ENCODE peak calls at places on chromosome 18, in eight cellular contexts. C is SK-N-SH, G is H9, A is IMR-90, B is colonic mucosa, U is HepG2, D is GM23248, H is K562. T is an unnamed sample.

GRCh38 chr18:8389391-8390340 is 219.6 kb upstream of the RAB12 start:
- DNase-seq in C (peak), G (peak), A (peak), B (peak), U (peak), D (peak), H (peak), T (peak)

GRCh38 chr18:75268206-75268605 is 57.6 kb downstream of the TSHZ1 start:
- DNase-seq in C (no peak), G (no peak), A (no peak), B (no peak), U (no peak), D (no peak), H (no peak), T (no peak)

GRCh38 chr18:74368901-74369705 is 53.5 kb downstream of the C18orf63 start:
- DNase-seq in C (no peak), G (no peak), A (no peak), B (peak), U (peak), D (no peak), H (no peak), T (no peak)

GRCh38 chr18:69948919-69949537 is 1.4 kb upstream of the CD226 start:
- DNase-seq in C (no peak), G (no peak), A (peak), B (peak), U (no peak), D (no peak), H (no peak), T (no peak)

GRCh38 chr18:10032331-10032979 is 118.6 kb downstream of the VAPA start:
- DNase-seq in C (peak), G (peak), A (no peak), B (no peak), U (no peak), D (no peak), H (no peak), T (no peak)

GRCh38 chr18:10497350-10497749 is 28.5 kb upstream of the NAPG start:
- DNase-seq in C (no peak), G (no peak), A (no peak), B (no peak), U (no peak), D (peak), H (no peak), T (no peak)

GRCh38 chr18:27750014-27750413 is 426.9 kb downstream of the CDH2 start:
- DNase-seq in C (peak), G (peak), A (peak), B (peak), U (peak), D (peak), H (no peak), T (peak)

GRCh38 chr18:9017170-9017899 is 85.2 kb upstream of the NDUFV2 start:
- DNase-seq in C (peak), G (no peak), A (peak), B (peak), U (peak), D (peak), H (peak), T (peak)

GRCh38 chr18:47901624-47902362 is 28.7 kb downstream of the SMAD2 start:
- DNase-seq in C (no peak), G (no peak), A (no peak), B (no peak), U (no peak), D (no peak), H (no peak), T (no peak)

GRCh38 chr18:47898696-47899095 is 31.8 kb downstream of the SMAD2 start:
- DNase-seq in C (no peak), G (no peak), A (no peak), B (no peak), U (peak), D (no peak), H (no peak), T (peak)

GRCh38 chr18:47895565-47896250 is 34.8 kb downstream of the SMAD2 start:
- DNase-seq in C (no peak), G (no peak), A (no peak), B (no peak), U (peak), D (no peak), H (no peak), T (no peak)

GRCh38 chr18:47898055-47898454 is 32.4 kb downstream of the SMAD2 start:
- DNase-seq in C (no peak), G (no peak), A (no peak), B (no peak), U (no peak), D (peak), H (no peak), T (no peak)

GRCh38 chr18:47899107-47899840 is 31.2 kb downstream of the SMAD2 start:
- DNase-seq in C (no peak), G (no peak), A (peak), B (no peak), U (no peak), D (no peak), H (no peak), T (no peak)
- H3K9ac ChIP-seq in C (no peak), G (peak), A (no peak), B (no peak), U (no peak), D (no peak), H (no peak), T (no peak)

DNA sequence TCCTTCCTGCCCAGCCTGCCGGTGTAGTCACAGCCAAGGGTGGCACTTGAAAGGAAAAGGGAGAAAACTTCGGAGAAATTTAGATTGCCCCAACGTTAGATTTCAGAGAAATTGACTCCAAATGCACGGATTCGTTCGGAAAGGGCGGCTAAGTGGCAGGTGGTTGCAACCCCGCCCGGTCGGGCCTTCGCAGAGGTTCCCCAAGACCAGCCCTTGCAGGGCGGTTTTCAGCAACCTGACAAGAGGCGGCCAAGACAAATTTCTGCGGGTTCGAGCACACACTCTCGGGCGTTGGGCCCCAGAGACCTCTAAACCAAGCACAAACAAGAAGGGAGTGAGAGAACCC is 4.8 kb downstream of the ONECUT2 start:
- DNase-seq in C (no peak), G (no peak), A (no peak), B (no peak), U (no peak), D (no peak), H (no peak), T (no peak)
- H3K9ac ChIP-seq in C (no peak), G (no peak), A (no peak), B (no peak), U (no peak), D (no peak), H (no peak), T (no peak)

DNA sequence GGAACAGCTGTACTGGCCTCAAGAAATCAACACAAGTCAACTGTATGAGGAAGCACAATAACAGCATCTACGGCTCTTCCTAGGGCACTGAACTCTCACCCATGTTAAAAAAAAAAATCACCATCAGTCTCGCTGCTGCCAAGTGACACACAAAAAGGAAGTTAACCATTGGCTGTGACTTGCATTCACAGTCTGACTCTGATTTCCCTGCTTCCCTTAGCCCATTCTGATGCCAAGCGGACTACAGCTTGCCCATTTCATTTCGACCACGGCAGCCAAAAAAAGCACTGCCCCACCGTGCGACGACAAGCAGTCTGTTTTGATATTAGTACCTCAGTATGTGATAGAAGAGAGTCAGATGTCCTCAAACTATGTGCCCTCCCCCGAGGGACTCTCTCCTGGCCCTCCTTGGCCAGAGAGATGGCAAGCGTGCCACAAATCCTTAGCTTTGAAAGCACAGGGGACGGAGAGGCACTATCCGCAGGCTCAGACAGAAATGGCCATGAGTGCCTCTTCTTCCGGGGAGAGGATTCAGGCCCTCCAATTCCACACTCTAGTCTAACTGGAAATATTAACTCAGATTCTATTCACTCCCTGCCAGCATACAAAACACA is 250.0 kb downstream of the TCF4 start:
- DNase-seq in C (no peak), G (no peak), A (no peak), B (no peak), U (no peak), D (peak), H (no peak), T (no peak)
- H3K9ac ChIP-seq in C (peak), G (no peak), A (no peak), B (no peak), U (no peak), D (peak), H (no peak), T (no peak)

GRCh38 chr18:39681061-39681460 is 2115.5 kb upstream of the CELF4 start:
- DNase-seq in C (peak), G (no peak), A (no peak), B (no peak), U (no peak), D (no peak), H (no peak), T (no peak)

DNA sequence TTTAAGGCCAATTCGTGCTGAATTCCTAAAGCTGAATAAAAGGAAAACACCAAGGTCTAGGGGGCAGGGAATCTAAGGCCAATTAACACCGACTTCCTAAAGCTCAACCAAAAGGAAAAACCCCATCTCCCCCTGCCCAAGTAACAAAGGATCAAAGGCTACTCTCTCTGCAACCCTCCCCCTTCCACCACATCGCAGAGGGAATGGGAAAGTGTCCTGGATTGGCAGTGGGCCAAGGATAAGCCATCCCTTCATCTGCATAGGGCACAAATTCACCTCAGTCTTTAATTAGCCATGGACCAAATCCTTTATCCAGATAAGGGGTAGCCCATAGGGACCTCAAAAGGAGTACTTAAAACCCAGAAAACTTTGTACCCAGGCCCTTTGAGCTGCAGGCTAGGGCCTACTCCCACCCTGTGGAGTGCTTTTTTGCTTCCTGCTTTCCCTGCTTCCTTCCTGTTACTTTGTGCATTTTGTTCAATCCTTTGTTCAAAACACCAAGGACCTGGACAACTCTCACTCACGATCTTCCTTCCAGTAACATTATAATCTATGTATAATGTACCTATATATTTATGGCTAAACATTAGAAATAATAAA is 2119.8 kb upstream of the CELF4 start:
- DNase-seq in C (no peak), G (peak), A (no peak), B (no peak), U (peak), D (no peak), H (no peak), T (no peak)
- H3K9ac ChIP-seq in C (no peak), G (no peak), A (no peak), B (no peak), U (no peak), D (no peak), H (no peak), T (no peak)

GRCh38 chr18:26304511-26304910 is 78.3 kb downstream of the TAF4B start:
- DNase-seq in C (no peak), G (no peak), A (no peak), B (no peak), U (no peak), D (peak), H (no peak), T (no peak)

GRCh38 chr18:26307161-26307773 is 81.0 kb downstream of the TAF4B start:
- DNase-seq in C (peak), G (no peak), A (peak), B (peak), U (peak), D (peak), H (peak), T (peak)

GRCh38 chr18:26298107-26298506 is 71.9 kb downstream of the TAF4B start:
- DNase-seq in C (no peak), G (no peak), A (no peak), B (no peak), U (no peak), D (no peak), H (no peak), T (no peak)

GRCh38 chr18:26301681-26302080 is 75.4 kb downstream of the TAF4B start:
- DNase-seq in C (no peak), G (no peak), A (no peak), B (no peak), U (no peak), D (peak), H (no peak), T (no peak)
- H3K9ac ChIP-seq in C (no peak), G (no peak), A (no peak), B (no peak), U (no peak), D (no peak), H (no peak), T (no peak)

GRCh38 chr18:55706893-55707292 is 118.9 kb upstream of the TCF4 start:
- DNase-seq in C (no peak), G (no peak), A (peak), B (no peak), U (no peak), D (peak), H (no peak), T (no peak)
- H3K9ac ChIP-seq in C (no peak), G (no peak), A (no peak), B (no peak), U (no peak), D (no peak), H (no peak), T (no peak)

GRCh38 chr18:2985628-2986027 is 27.3 kb downstream of the LPIN2 start:
- DNase-seq in C (no peak), G (no peak), A (peak), B (no peak), U (peak), D (peak), H (peak), T (peak)
- H3K9ac ChIP-seq in C (no peak), G (no peak), A (no peak), B (peak), U (peak), D (no peak), H (no peak), T (no peak)

DNA sequence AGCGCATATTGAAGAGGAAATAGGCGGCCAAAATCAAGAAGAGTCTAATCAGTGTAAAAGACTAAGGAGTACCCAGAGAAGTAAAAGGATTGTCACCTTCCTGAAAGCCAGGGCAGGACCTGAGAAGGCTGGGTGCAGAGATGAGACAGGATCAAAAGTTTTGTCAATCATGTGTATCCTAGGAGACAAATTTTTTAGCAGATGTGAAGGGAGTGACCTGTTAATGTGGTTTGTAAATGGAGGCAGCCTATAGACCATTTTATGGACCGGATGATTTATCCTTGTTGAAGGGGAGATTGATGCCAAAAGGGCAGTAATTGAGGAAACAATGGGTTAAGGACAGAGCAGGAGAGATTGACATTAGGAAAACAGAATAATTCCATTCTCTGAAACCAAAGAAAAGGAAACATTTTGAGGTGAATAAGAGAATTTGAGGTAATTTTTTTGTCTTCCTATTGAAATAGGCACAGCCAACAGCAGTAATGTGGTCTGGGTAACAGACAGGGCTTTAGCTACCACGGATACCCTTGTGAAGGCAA is 856 bp downstream of the NDC80 start:
- DNase-seq in C (no peak), G (no peak), A (no peak), B (no peak), U (no peak), D (peak), H (peak), T (peak)
- H3K9ac ChIP-seq in C (peak), G (peak), A (peak), B (peak), U (peak), D (peak), H (peak), T (peak)

GRCh38 chr18:48957616-48958015 is 6.9 kb upstream of the SMAD7 start:
- DNase-seq in C (no peak), G (no peak), A (no peak), B (no peak), U (no peak), D (peak), H (no peak), T (no peak)

GRCh38 chr18:48961547-48961946 is 10.8 kb upstream of the SMAD7 start:
- DNase-seq in C (no peak), G (no peak), A (peak), B (no peak), U (no peak), D (no peak), H (no peak), T (no peak)

GRCh38 chr18:48958951-48959350 is 8.2 kb upstream of the SMAD7 start:
- DNase-seq in C (no peak), G (no peak), A (no peak), B (no peak), U (no peak), D (no peak), H (no peak), T (no peak)

GRCh38 chr18:48959921-48960920 is 9.5 kb upstream of the SMAD7 start:
- DNase-seq in C (no peak), G (peak), A (peak), B (no peak), U (no peak), D (peak), H (no peak), T (no peak)

DNA sequence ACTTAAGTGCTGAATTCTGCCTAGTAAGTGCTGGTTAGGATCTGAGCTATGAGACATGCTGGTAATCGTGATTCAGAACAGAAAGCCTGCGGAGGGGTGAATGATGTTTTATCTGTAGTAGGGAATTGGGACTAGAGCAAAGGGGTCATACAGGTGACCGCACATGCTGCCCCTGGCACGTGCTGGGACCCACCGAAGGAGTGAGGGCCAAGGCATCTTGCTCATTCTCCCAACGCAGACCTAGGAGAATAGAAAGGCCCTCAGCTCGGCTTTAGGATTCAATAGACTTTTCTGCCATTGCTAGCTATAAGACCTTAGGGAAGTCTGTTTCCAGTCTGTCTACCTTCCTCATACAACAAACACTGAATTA is 8.8 kb upstream of the SMAD7 start:
- DNase-seq in C (no peak), G (no peak), A (no peak), B (no peak), U (no peak), D (no peak), H (no peak), T (no peak)
- H3K9ac ChIP-seq in C (no peak), G (no peak), A (no peak), B (no peak), U (no peak), D (no peak), H (no peak), T (no peak)

GRCh38 chr18:24380163-24380747 is 17.4 kb downstream of the OSBPL1A start:
- DNase-seq in C (no peak), G (no peak), A (no peak), B (no peak), U (no peak), D (no peak), H (no peak), T (no peak)
- H3K9ac ChIP-seq in C (no peak), G (no peak), A (no peak), B (no peak), U (no peak), D (no peak), H (no peak), T (no peak)

T was measured in PC-3.